ENCODE peak calls at places on chromosomes 13 and 19, in nine cellular contexts. One of them, this sample, is unnamed.

GRCh38 chr19:5228932-5229777 is 111.5 kb downstream of the PTPRS start:
- DNase-seq in activated T-helper 1 cell treated with Interleukin-2 at 50 U/mL for 16 hours: no peak
- DNase-seq in transverse colon: no peak
- DNase-seq in HEK293T: peak; percentile 41
- DNase-seq in NCI-H1930: no peak
- DNase-seq in stimulated activated naive CD4-positive, alpha-beta T cell: no peak
- DNase-seq in D341Med: no peak
- DNase-seq in activated CD8-positive, alpha-beta T cell treated with anti-CD3 and anti-CD28 coated beads, Interleukin-2, amount 10 ng/mL, durations not matched to agents 7 days and 5 days: no peak
- DNase-seq in mesenchymal stem cell: no peak
- DNase-seq in this sample: no peak

GRCh38 chr19:44757057-44757734 is 8.7 kb downstream of the BCL3 start:
- DNase-seq in stimulated activated naive CD4-positive, alpha-beta T cell: no peak
- DNase-seq in D341Med: no peak
- DNase-seq in activated CD8-positive, alpha-beta T cell treated with anti-CD3 and anti-CD28 coated beads, Interleukin-2, amount 10 ng/mL, durations not matched to agents 7 days and 5 days: no peak
- DNase-seq in transverse colon: peak; percentile 48
- DNase-seq in mesenchymal stem cell: peak; percentile 85
- DNase-seq in HEK293T: no peak
- DNase-seq in NCI-H1930: no peak
- DNase-seq in activated T-helper 1 cell treated with Interleukin-2 at 50 U/mL for 16 hours: no peak
- DNase-seq in this sample: peak; percentile 52

GRCh38 chr13:66665991-66666390 is 564.1 kb downstream of the PCDH9 start:
- DNase-seq in activated T-helper 1 cell treated with Interleukin-2 at 50 U/mL for 16 hours: no peak
- DNase-seq in activated CD8-positive, alpha-beta T cell treated with anti-CD3 and anti-CD28 coated beads, Interleukin-2, amount 10 ng/mL, durations not matched to agents 7 days and 5 days: no peak
- DNase-seq in D341Med: no peak
- DNase-seq in HEK293T: peak; percentile 55
- DNase-seq in NCI-H1930: no peak
- DNase-seq in mesenchymal stem cell: peak; percentile 94
- DNase-seq in transverse colon: no peak
- DNase-seq in stimulated activated naive CD4-positive, alpha-beta T cell: no peak
- DNase-seq in this sample: peak; percentile 48

GRCh38 chr19:35318679-35319448 is 10.1 kb upstream of the CD22 start:
- DNase-seq in activated T-helper 1 cell treated with Interleukin-2 at 50 U/mL for 16 hours: no peak
- DNase-seq in activated CD8-positive, alpha-beta T cell treated with anti-CD3 and anti-CD28 coated beads, Interleukin-2, amount 10 ng/mL, durations not matched to agents 7 days and 5 days: no peak
- DNase-seq in mesenchymal stem cell: peak; percentile 72
- DNase-seq in stimulated activated naive CD4-positive, alpha-beta T cell: no peak
- DNase-seq in NCI-H1930: no peak
- DNase-seq in D341Med: no peak
- DNase-seq in transverse colon: peak; percentile 16
- DNase-seq in HEK293T: no peak
- DNase-seq in this sample: peak; percentile 22

GRCh38 chr19:3045885-3046603 is 16.3 kb downstream of the TLE5 start:
- DNase-seq in mesenchymal stem cell: no peak
- DNase-seq in transverse colon: no peak
- DNase-seq in activated CD8-positive, alpha-beta T cell treated with anti-CD3 and anti-CD28 coated beads, Interleukin-2, amount 10 ng/mL, durations not matched to agents 7 days and 5 days: no peak
- DNase-seq in D341Med: no peak
- DNase-seq in activated T-helper 1 cell treated with Interleukin-2 at 50 U/mL for 16 hours: no peak
- DNase-seq in stimulated activated naive CD4-positive, alpha-beta T cell: no peak
- DNase-seq in HEK293T: no peak
- DNase-seq in NCI-H1930: no peak
- DNase-seq in this sample: peak; percentile 45

GRCh38 chr19:8592231-8593009 is 15.2 kb upstream of the MYO1F start:
- DNase-seq in HEK293T: peak; percentile 96
- DNase-seq in activated CD8-positive, alpha-beta T cell treated with anti-CD3 and anti-CD28 coated beads, Interleukin-2, amount 10 ng/mL, durations not matched to agents 7 days and 5 days: peak; percentile 83
- DNase-seq in activated T-helper 1 cell treated with Interleukin-2 at 50 U/mL for 16 hours: peak; percentile 88
- DNase-seq in D341Med: peak; percentile 83
- DNase-seq in stimulated activated naive CD4-positive, alpha-beta T cell: peak; percentile 99
- DNase-seq in mesenchymal stem cell: peak; percentile 94
- DNase-seq in NCI-H1930: peak; percentile 52
- DNase-seq in transverse colon: peak; percentile 90
- DNase-seq in this sample: peak; percentile 92

GRCh38 chr13:107807306-107808073 is 407.8 kb downstream of the LIG4 start:
- DNase-seq in NCI-H1930: peak; percentile 92
- DNase-seq in mesenchymal stem cell: no peak
- DNase-seq in D341Med: no peak
- DNase-seq in activated CD8-positive, alpha-beta T cell treated with anti-CD3 and anti-CD28 coated beads, Interleukin-2, amount 10 ng/mL, durations not matched to agents 7 days and 5 days: no peak
- DNase-seq in activated T-helper 1 cell treated with Interleukin-2 at 50 U/mL for 16 hours: no peak
- DNase-seq in stimulated activated naive CD4-positive, alpha-beta T cell: no peak
- DNase-seq in HEK293T: no peak
- DNase-seq in transverse colon: no peak
- DNase-seq in this sample: no peak

GRCh38 chr13:97911311-97912138 is 42.0 kb upstream of the IPO5 start:
- DNase-seq in activated T-helper 1 cell treated with Interleukin-2 at 50 U/mL for 16 hours: no peak
- DNase-seq in NCI-H1930: no peak
- DNase-seq in transverse colon: no peak
- DNase-seq in mesenchymal stem cell: no peak
- DNase-seq in activated CD8-positive, alpha-beta T cell treated with anti-CD3 and anti-CD28 coated beads, Interleukin-2, amount 10 ng/mL, durations not matched to agents 7 days and 5 days: peak; percentile 21
- DNase-seq in D341Med: no peak
- DNase-seq in HEK293T: peak; percentile 36
- DNase-seq in stimulated activated naive CD4-positive, alpha-beta T cell: no peak
- DNase-seq in this sample: peak; percentile 62

GRCh38 chr13:84433024-84433423 is 550.8 kb upstream of the SLITRK1 start:
- DNase-seq in transverse colon: no peak
- DNase-seq in activated CD8-positive, alpha-beta T cell treated with anti-CD3 and anti-CD28 coated beads, Interleukin-2, amount 10 ng/mL, durations not matched to agents 7 days and 5 days: no peak
- DNase-seq in mesenchymal stem cell: peak; percentile 39
- DNase-seq in activated T-helper 1 cell treated with Interleukin-2 at 50 U/mL for 16 hours: no peak
- DNase-seq in HEK293T: no peak
- DNase-seq in NCI-H1930: no peak
- DNase-seq in D341Med: no peak
- DNase-seq in stimulated activated naive CD4-positive, alpha-beta T cell: no peak
- DNase-seq in this sample: no peak

GRCh38 chr19:4624301-4624700 is 15.0 kb upstream of the TNFAIP8L1 start:
- DNase-seq in D341Med: no peak
- DNase-seq in activated T-helper 1 cell treated with Interleukin-2 at 50 U/mL for 16 hours: no peak
- DNase-seq in transverse colon: no peak
- DNase-seq in activated CD8-positive, alpha-beta T cell treated with anti-CD3 and anti-CD28 coated beads, Interleukin-2, amount 10 ng/mL, durations not matched to agents 7 days and 5 days: no peak
- DNase-seq in stimulated activated naive CD4-positive, alpha-beta T cell: no peak
- DNase-seq in NCI-H1930: no peak
- DNase-seq in HEK293T: no peak
- DNase-seq in mesenchymal stem cell: no peak
- DNase-seq in this sample: no peak

GRCh38 chr19:12139309-12139708 is 841 bp downstream of the ZNF20 start:
- DNase-seq in transverse colon: no peak
- DNase-seq in mesenchymal stem cell: peak; percentile 32
- DNase-seq in activated T-helper 1 cell treated with Interleukin-2 at 50 U/mL for 16 hours: no peak
- DNase-seq in NCI-H1930: no peak
- DNase-seq in HEK293T: no peak
- DNase-seq in stimulated activated naive CD4-positive, alpha-beta T cell: no peak
- DNase-seq in D341Med: no peak
- DNase-seq in activated CD8-positive, alpha-beta T cell treated with anti-CD3 and anti-CD28 coated beads, Interleukin-2, amount 10 ng/mL, durations not matched to agents 7 days and 5 days: no peak
- DNase-seq in this sample: no peak

GRCh38 chr13:100675660-100676129 is 1.1 kb upstream of the TMTC4 start:
- DNase-seq in activated T-helper 1 cell treated with Interleukin-2 at 50 U/mL for 16 hours: no peak
- DNase-seq in activated CD8-positive, alpha-beta T cell treated with anti-CD3 and anti-CD28 coated beads, Interleukin-2, amount 10 ng/mL, durations not matched to agents 7 days and 5 days: peak; percentile 40
- DNase-seq in D341Med: no peak
- DNase-seq in NCI-H1930: no peak
- DNase-seq in transverse colon: no peak
- DNase-seq in HEK293T: peak; percentile 4
- DNase-seq in stimulated activated naive CD4-positive, alpha-beta T cell: no peak
- DNase-seq in mesenchymal stem cell: no peak
- DNase-seq in this sample: no peak

GRCh38 chr13:50613356-50613831 is 230.1 kb downstream of the DLEU7 start:
- DNase-seq in mesenchymal stem cell: no peak
- DNase-seq in HEK293T: no peak
- DNase-seq in NCI-H1930: no peak
- DNase-seq in activated CD8-positive, alpha-beta T cell treated with anti-CD3 and anti-CD28 coated beads, Interleukin-2, amount 10 ng/mL, durations not matched to agents 7 days and 5 days: no peak
- DNase-seq in stimulated activated naive CD4-positive, alpha-beta T cell: no peak
- DNase-seq in activated T-helper 1 cell treated with Interleukin-2 at 50 U/mL for 16 hours: no peak
- DNase-seq in D341Med: no peak
- DNase-seq in transverse colon: no peak
- DNase-seq in this sample: no peak

GRCh38 chr13:97356592-97356991 is 77.4 kb upstream of the RAP2A start:
- DNase-seq in D341Med: no peak
- DNase-seq in stimulated activated naive CD4-positive, alpha-beta T cell: no peak
- DNase-seq in NCI-H1930: no peak
- DNase-seq in transverse colon: no peak
- DNase-seq in activated CD8-positive, alpha-beta T cell treated with anti-CD3 and anti-CD28 coated beads, Interleukin-2, amount 10 ng/mL, durations not matched to agents 7 days and 5 days: no peak
- DNase-seq in mesenchymal stem cell: no peak
- DNase-seq in HEK293T: no peak
- DNase-seq in activated T-helper 1 cell treated with Interleukin-2 at 50 U/mL for 16 hours: no peak
- DNase-seq in this sample: no peak

GRCh38 chr19:14089412-14089661 is 1.2 kb downstream of the SAMD1 start:
- DNase-seq in D341Med: no peak
- DNase-seq in activated CD8-positive, alpha-beta T cell treated with anti-CD3 and anti-CD28 coated beads, Interleukin-2, amount 10 ng/mL, durations not matched to agents 7 days and 5 days: no peak
- DNase-seq in mesenchymal stem cell: no peak
- DNase-seq in activated T-helper 1 cell treated with Interleukin-2 at 50 U/mL for 16 hours: no peak
- DNase-seq in HEK293T: no peak
- DNase-seq in NCI-H1930: no peak
- DNase-seq in transverse colon: no peak
- DNase-seq in stimulated activated naive CD4-positive, alpha-beta T cell: no peak
- DNase-seq in this sample: no peak

GRCh38 chr19:18192673-18193387 is at the start of gene MPV17L2:
- DNase-seq in HEK293T: peak; percentile 89
- DNase-seq in NCI-H1930: peak; percentile 97
- DNase-seq in transverse colon: peak; percentile 100
- DNase-seq in activated T-helper 1 cell treated with Interleukin-2 at 50 U/mL for 16 hours: peak; percentile 97
- DNase-seq in mesenchymal stem cell: peak; percentile 100
- DNase-seq in activated CD8-positive, alpha-beta T cell treated with anti-CD3 and anti-CD28 coated beads, Interleukin-2, amount 10 ng/mL, durations not matched to agents 7 days and 5 days: peak; percentile 100
- DNase-seq in D341Med: peak; percentile 96
- DNase-seq in stimulated activated naive CD4-positive, alpha-beta T cell: peak; percentile 98
- DNase-seq in this sample: peak; percentile 93

GRCh38 chr13:40328091-40328490 is 338.4 kb downstream of the FOXO1 start:
- DNase-seq in activated T-helper 1 cell treated with Interleukin-2 at 50 U/mL for 16 hours: no peak
- DNase-seq in HEK293T: no peak
- DNase-seq in NCI-H1930: no peak
- DNase-seq in transverse colon: no peak
- DNase-seq in stimulated activated naive CD4-positive, alpha-beta T cell: no peak
- DNase-seq in D341Med: no peak
- DNase-seq in activated CD8-positive, alpha-beta T cell treated with anti-CD3 and anti-CD28 coated beads, Interleukin-2, amount 10 ng/mL, durations not matched to agents 7 days and 5 days: no peak
- DNase-seq in mesenchymal stem cell: no peak
- DNase-seq in this sample: no peak

GRCh38 chr13:112690242-112690943 is 555 bp downstream of the ATP11A start:
- DNase-seq in stimulated activated naive CD4-positive, alpha-beta T cell: no peak
- DNase-seq in mesenchymal stem cell: peak; percentile 64
- DNase-seq in transverse colon: peak; percentile 38
- DNase-seq in HEK293T: peak; percentile 22
- DNase-seq in activated T-helper 1 cell treated with Interleukin-2 at 50 U/mL for 16 hours: no peak
- DNase-seq in activated CD8-positive, alpha-beta T cell treated with anti-CD3 and anti-CD28 coated beads, Interleukin-2, amount 10 ng/mL, durations not matched to agents 7 days and 5 days: peak; percentile 40
- DNase-seq in NCI-H1930: no peak
- DNase-seq in D341Med: peak; percentile 69
- DNase-seq in this sample: peak; percentile 54

GRCh38 chr13:95243207-95243606 is 58.0 kb downstream of the ABCC4 start:
- DNase-seq in mesenchymal stem cell: no peak
- DNase-seq in D341Med: no peak
- DNase-seq in activated CD8-positive, alpha-beta T cell treated with anti-CD3 and anti-CD28 coated beads, Interleukin-2, amount 10 ng/mL, durations not matched to agents 7 days and 5 days: no peak
- DNase-seq in HEK293T: no peak
- DNase-seq in NCI-H1930: no peak
- DNase-seq in activated T-helper 1 cell treated with Interleukin-2 at 50 U/mL for 16 hours: no peak
- DNase-seq in stimulated activated naive CD4-positive, alpha-beta T cell: no peak
- DNase-seq in transverse colon: no peak
- DNase-seq in this sample: no peak

GRCh38 chr19:10681658-10682057 is 19.6 kb upstream of the QTRT1 start:
- DNase-seq in D341Med: peak; percentile 17
- DNase-seq in activated CD8-positive, alpha-beta T cell treated with anti-CD3 and anti-CD28 coated beads, Interleukin-2, amount 10 ng/mL, durations not matched to agents 7 days and 5 days: no peak
- DNase-seq in transverse colon: no peak
- DNase-seq in mesenchymal stem cell: no peak
- DNase-seq in activated T-helper 1 cell treated with Interleukin-2 at 50 U/mL for 16 hours: no peak
- DNase-seq in HEK293T: no peak
- DNase-seq in NCI-H1930: no peak
- DNase-seq in stimulated activated naive CD4-positive, alpha-beta T cell: no peak
- DNase-seq in this sample: peak; percentile 2

GRCh38 chr19:6334490-6335285 is 1.3 kb upstream of the ACER1 start:
- DNase-seq in transverse colon: no peak
- DNase-seq in NCI-H1930: no peak
- DNase-seq in HEK293T: no peak
- DNase-seq in stimulated activated naive CD4-positive, alpha-beta T cell: no peak
- DNase-seq in D341Med: no peak
- DNase-seq in activated T-helper 1 cell treated with Interleukin-2 at 50 U/mL for 16 hours: no peak
- DNase-seq in mesenchymal stem cell: no peak
- DNase-seq in activated CD8-positive, alpha-beta T cell treated with anti-CD3 and anti-CD28 coated beads, Interleukin-2, amount 10 ng/mL, durations not matched to agents 7 days and 5 days: no peak
- DNase-seq in this sample: no peak

GRCh38 chr19:32539240-32539916 is 41.6 kb upstream of the PDCD5 start:
- DNase-seq in stimulated activated naive CD4-positive, alpha-beta T cell: no peak
- DNase-seq in D341Med: no peak
- DNase-seq in transverse colon: no peak
- DNase-seq in activated CD8-positive, alpha-beta T cell treated with anti-CD3 and anti-CD28 coated beads, Interleukin-2, amount 10 ng/mL, durations not matched to agents 7 days and 5 days: no peak
- DNase-seq in NCI-H1930: no peak
- DNase-seq in mesenchymal stem cell: peak; percentile 22
- DNase-seq in HEK293T: no peak
- DNase-seq in activated T-helper 1 cell treated with Interleukin-2 at 50 U/mL for 16 hours: no peak
- DNase-seq in this sample: no peak

GRCh38 chr13:40306817-40307216 is 359.6 kb downstream of the FOXO1 start:
- DNase-seq in NCI-H1930: no peak
- DNase-seq in activated CD8-positive, alpha-beta T cell treated with anti-CD3 and anti-CD28 coated beads, Interleukin-2, amount 10 ng/mL, durations not matched to agents 7 days and 5 days: no peak
- DNase-seq in stimulated activated naive CD4-positive, alpha-beta T cell: no peak
- DNase-seq in mesenchymal stem cell: no peak
- DNase-seq in activated T-helper 1 cell treated with Interleukin-2 at 50 U/mL for 16 hours: no peak
- DNase-seq in D341Med: no peak
- DNase-seq in HEK293T: no peak
- DNase-seq in transverse colon: no peak
- DNase-seq in this sample: no peak

GRCh38 chr13:42232671-42233070 is 39.3 kb upstream of the AKAP11 start:
- DNase-seq in NCI-H1930: no peak
- DNase-seq in activated T-helper 1 cell treated with Interleukin-2 at 50 U/mL for 16 hours: no peak
- DNase-seq in mesenchymal stem cell: no peak
- DNase-seq in D341Med: no peak
- DNase-seq in transverse colon: no peak
- DNase-seq in HEK293T: no peak
- DNase-seq in stimulated activated naive CD4-positive, alpha-beta T cell: no peak
- DNase-seq in activated CD8-positive, alpha-beta T cell treated with anti-CD3 and anti-CD28 coated beads, Interleukin-2, amount 10 ng/mL, durations not matched to agents 7 days and 5 days: no peak
- DNase-seq in this sample: no peak

GRCh38 chr19:3507371-3508120 is 1.4 kb downstream of the FZR1 start:
- DNase-seq in NCI-H1930: no peak
- DNase-seq in mesenchymal stem cell: peak; percentile 40
- DNase-seq in D341Med: no peak
- DNase-seq in transverse colon: peak; percentile 46
- DNase-seq in stimulated activated naive CD4-positive, alpha-beta T cell: peak; percentile 23
- DNase-seq in activated T-helper 1 cell treated with Interleukin-2 at 50 U/mL for 16 hours: no peak
- DNase-seq in HEK293T: no peak
- DNase-seq in activated CD8-positive, alpha-beta T cell treated with anti-CD3 and anti-CD28 coated beads, Interleukin-2, amount 10 ng/mL, durations not matched to agents 7 days and 5 days: peak; percentile 32
- DNase-seq in this sample: no peak

GRCh38 chr13:99434258-99434788 is 66.9 kb upstream of the TM9SF2 start:
- DNase-seq in activated CD8-positive, alpha-beta T cell treated with anti-CD3 and anti-CD28 coated beads, Interleukin-2, amount 10 ng/mL, durations not matched to agents 7 days and 5 days: peak; percentile 78
- DNase-seq in stimulated activated naive CD4-positive, alpha-beta T cell: peak; percentile 77
- DNase-seq in D341Med: no peak
- DNase-seq in activated T-helper 1 cell treated with Interleukin-2 at 50 U/mL for 16 hours: peak; percentile 68
- DNase-seq in NCI-H1930: no peak
- DNase-seq in mesenchymal stem cell: peak; percentile 22
- DNase-seq in HEK293T: no peak
- DNase-seq in transverse colon: peak; percentile 44
- DNase-seq in this sample: no peak

GRCh38 chr13:50916701-50917184 is 7.2 kb downstream of the RNASEH2B start:
- DNase-seq in D341Med: no peak
- DNase-seq in activated CD8-positive, alpha-beta T cell treated with anti-CD3 and anti-CD28 coated beads, Interleukin-2, amount 10 ng/mL, durations not matched to agents 7 days and 5 days: peak; percentile 24
- DNase-seq in NCI-H1930: no peak
- DNase-seq in mesenchymal stem cell: peak; percentile 9
- DNase-seq in activated T-helper 1 cell treated with Interleukin-2 at 50 U/mL for 16 hours: no peak
- DNase-seq in HEK293T: no peak
- DNase-seq in stimulated activated naive CD4-positive, alpha-beta T cell: no peak
- DNase-seq in transverse colon: no peak
- DNase-seq in this sample: no peak

GRCh38 chr13:47499358-47500150 is 501.5 kb downstream of the SUCLA2 start:
- DNase-seq in stimulated activated naive CD4-positive, alpha-beta T cell: no peak
- DNase-seq in D341Med: no peak
- DNase-seq in activated T-helper 1 cell treated with Interleukin-2 at 50 U/mL for 16 hours: no peak
- DNase-seq in HEK293T: no peak
- DNase-seq in activated CD8-positive, alpha-beta T cell treated with anti-CD3 and anti-CD28 coated beads, Interleukin-2, amount 10 ng/mL, durations not matched to agents 7 days and 5 days: no peak
- DNase-seq in mesenchymal stem cell: peak; percentile 88
- DNase-seq in transverse colon: no peak
- DNase-seq in NCI-H1930: no peak
- DNase-seq in this sample: no peak

GRCh38 chr19:45934551-45935230 is 20.1 kb upstream of the NANOS2 start:
- DNase-seq in NCI-H1930: no peak
- DNase-seq in mesenchymal stem cell: no peak
- DNase-seq in HEK293T: no peak
- DNase-seq in activated T-helper 1 cell treated with Interleukin-2 at 50 U/mL for 16 hours: no peak
- DNase-seq in stimulated activated naive CD4-positive, alpha-beta T cell: no peak
- DNase-seq in D341Med: no peak
- DNase-seq in transverse colon: no peak
- DNase-seq in activated CD8-positive, alpha-beta T cell treated with anti-CD3 and anti-CD28 coated beads, Interleukin-2, amount 10 ng/mL, durations not matched to agents 7 days and 5 days: no peak
- DNase-seq in this sample: peak; percentile 30

GRCh38 chr13:71240906-71241305 is 626.1 kb downstream of the DACH1 start:
- DNase-seq in activated CD8-positive, alpha-beta T cell treated with anti-CD3 and anti-CD28 coated beads, Interleukin-2, amount 10 ng/mL, durations not matched to agents 7 days and 5 days: no peak
- DNase-seq in activated T-helper 1 cell treated with Interleukin-2 at 50 U/mL for 16 hours: no peak
- DNase-seq in D341Med: peak; percentile 40
- DNase-seq in mesenchymal stem cell: peak; percentile 46
- DNase-seq in transverse colon: no peak
- DNase-seq in stimulated activated naive CD4-positive, alpha-beta T cell: no peak
- DNase-seq in NCI-H1930: no peak
- DNase-seq in HEK293T: peak; percentile 67
- DNase-seq in this sample: peak; percentile 16

This sample was measured in iPS-NIHi11.